ENCODE peak calls at places on chromosomes 3 and 15, in seven cellular contexts. J is PC-9; E is fibroblast of lung; Z is AG04450; F is heart right ventricle; T is naive thymus-derived CD4-positive, alpha-beta T cell; X is stomach. U is an unnamed sample.

GRCh38 chr15:60660290-60661051 is 181.5 kb upstream of the ICE2 start:
- DNase-seq in J (peak), E (peak), Z (no peak), F (no peak), T (no peak), X (no peak), U (no peak)

GRCh38 chr3:168077091-168077490 is 18.6 kb downstream of the GOLIM4 start:
- DNase-seq in J (no peak), E (no peak), Z (no peak), F (no peak), T (no peak), X (no peak), U (no peak)

GRCh38 chr3:17625111-17625510 is 117.3 kb downstream of the TBC1D5 start:
- DNase-seq in J (no peak), E (no peak), Z (no peak), F (no peak), T (no peak), X (no peak), U (no peak)

GRCh38 chr3:154214320-154214719 is 93.1 kb downstream of the ARHGEF26 start:
- DNase-seq in J (no peak), E (no peak), Z (no peak), F (no peak), T (no peak), X (no peak), U (no peak)

GRCh38 chr3:128415773-128416577 is 50.7 kb downstream of the DNAJB8 start:
- DNase-seq in J (no peak), E (no peak), Z (no peak), F (no peak), T (no peak), X (no peak), U (no peak)

GRCh38 chr3:8603115-8603710 is 41.4 kb downstream of the SSUH2 start:
- DNase-seq in J (no peak), E (no peak), Z (no peak), F (no peak), T (no peak), X (peak), U (no peak)

GRCh38 chr3:158950131-158950901 is 148.5 kb downstream of the MFSD1 start:
- DNase-seq in J (no peak), E (no peak), Z (no peak), F (no peak), T (no peak), X (no peak), U (no peak)

GRCh38 chr3:81581966-81582599 is 179.4 kb downstream of the GBE1 start:
- DNase-seq in J (no peak), E (peak), Z (peak), F (no peak), T (no peak), X (peak), U (no peak)

GRCh38 chr3:125045965-125046364 is 9.8 kb downstream of the HEG1 start:
- DNase-seq in J (no peak), E (peak), Z (no peak), F (no peak), T (no peak), X (no peak), U (no peak)

GRCh38 chr15:48582472-48583235 is 62.9 kb downstream of the FBN1 start:
- DNase-seq in J (no peak), E (peak), Z (peak), F (no peak), T (no peak), X (no peak), U (no peak)

GRCh38 chr3:10242182-10243065 is 5.8 kb upstream of the TATDN2 start:
- DNase-seq in J (no peak), E (no peak), Z (no peak), F (no peak), T (peak), X (no peak), U (no peak)

GRCh38 chr15:31556494-31557150 is 230.0 kb downstream of the KLF13 start:
- DNase-seq in J (no peak), E (no peak), Z (no peak), F (no peak), T (no peak), X (no peak), U (no peak)

GRCh38 chr3:150105025-150105424 is 134.3 kb upstream of the PFN2 start:
- DNase-seq in J (no peak), E (no peak), Z (no peak), F (no peak), T (no peak), X (no peak), U (no peak)

GRCh38 chr3:133933097-133934024 is 37.7 kb upstream of the RAB6B start:
- DNase-seq in J (no peak), E (no peak), Z (no peak), F (no peak), T (no peak), X (no peak), U (no peak)

GRCh38 chr15:61195116-61196002 is 33.7 kb downstream of the RORA start:
- DNase-seq in J (no peak), E (peak), Z (no peak), F (no peak), T (no peak), X (no peak), U (no peak)

DNA sequence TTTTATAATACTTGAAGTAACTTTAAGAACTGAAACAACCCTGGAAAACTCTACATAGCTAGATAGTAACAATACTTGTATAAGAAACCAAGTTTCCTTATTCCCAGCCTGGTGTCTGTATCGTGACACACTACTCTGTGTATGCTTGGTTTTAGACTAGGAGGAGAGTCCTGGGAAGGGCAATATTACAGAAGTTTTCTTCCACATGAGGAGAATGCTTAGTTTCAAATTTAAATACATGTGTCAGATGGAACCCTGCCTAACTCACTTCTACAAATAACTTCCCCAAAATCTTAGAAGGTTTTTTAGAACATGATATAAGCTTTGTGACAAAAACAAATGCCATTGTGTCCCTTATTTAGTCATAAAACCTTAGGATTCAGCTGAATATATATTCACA is 7.2 kb upstream of the IL20RB start:
- DNase-seq in J (no peak), E (no peak), Z (no peak), F (no peak), T (no peak), X (no peak), U (no peak)
- H3K27ac ChIP-seq in J (no peak), E (no peak), Z (no peak), F (no peak), T (no peak), X (no peak), U (no peak)

GRCh38 chr3:54625805-54626787 is 301.8 kb downstream of the LRTM1 start:
- DNase-seq in J (no peak), E (no peak), Z (no peak), F (no peak), T (no peak), X (no peak), U (no peak)

GRCh38 chr3:54631507-54632280 is 296.2 kb downstream of the LRTM1 start:
- DNase-seq in J (no peak), E (no peak), Z (no peak), F (no peak), T (no peak), X (no peak), U (no peak)

GRCh38 chr3:54630111-54630623 is 297.7 kb downstream of the LRTM1 start:
- DNase-seq in J (no peak), E (no peak), Z (no peak), F (no peak), T (no peak), X (no peak), U (no peak)

GRCh38 chr3:54632281-54632665 is 295.6 kb downstream of the LRTM1 start:
- DNase-seq in J (no peak), E (no peak), Z (no peak), F (no peak), T (no peak), X (no peak), U (no peak)

GRCh38 chr3:54628888-54629368 is 298.9 kb downstream of the LRTM1 start:
- DNase-seq in J (no peak), E (no peak), Z (no peak), F (no peak), T (no peak), X (no peak), U (no peak)
- H3K27ac ChIP-seq in J (no peak), E (no peak), Z (no peak), F (no peak), T (no peak), X (no peak), U (no peak)

DNA sequence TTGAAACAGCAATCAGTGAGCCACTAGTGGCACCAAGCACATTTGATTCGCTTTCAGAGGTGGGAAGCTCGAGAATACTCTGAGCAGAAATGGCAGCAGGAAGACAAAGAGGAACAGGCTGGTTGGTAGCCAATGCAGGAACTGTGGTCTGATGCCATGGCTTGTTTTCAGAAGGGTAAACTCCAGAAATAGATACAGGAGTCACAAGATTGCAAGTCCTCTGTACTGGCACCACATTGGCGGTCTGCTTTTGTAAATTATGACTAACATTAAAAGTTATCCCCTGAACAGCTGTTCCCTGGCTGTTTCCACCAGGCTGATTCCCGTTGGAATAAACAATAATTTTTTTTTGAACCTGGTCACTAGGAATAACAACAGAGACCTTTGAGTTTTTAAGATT is 35.5 kb downstream of the USF3 start:
- DNase-seq in J (no peak), E (peak), Z (peak), F (no peak), T (no peak), X (no peak), U (no peak)
- H3K27ac ChIP-seq in J (no peak), E (peak), Z (peak), F (peak), T (no peak), X (peak), U (no peak)

DNA sequence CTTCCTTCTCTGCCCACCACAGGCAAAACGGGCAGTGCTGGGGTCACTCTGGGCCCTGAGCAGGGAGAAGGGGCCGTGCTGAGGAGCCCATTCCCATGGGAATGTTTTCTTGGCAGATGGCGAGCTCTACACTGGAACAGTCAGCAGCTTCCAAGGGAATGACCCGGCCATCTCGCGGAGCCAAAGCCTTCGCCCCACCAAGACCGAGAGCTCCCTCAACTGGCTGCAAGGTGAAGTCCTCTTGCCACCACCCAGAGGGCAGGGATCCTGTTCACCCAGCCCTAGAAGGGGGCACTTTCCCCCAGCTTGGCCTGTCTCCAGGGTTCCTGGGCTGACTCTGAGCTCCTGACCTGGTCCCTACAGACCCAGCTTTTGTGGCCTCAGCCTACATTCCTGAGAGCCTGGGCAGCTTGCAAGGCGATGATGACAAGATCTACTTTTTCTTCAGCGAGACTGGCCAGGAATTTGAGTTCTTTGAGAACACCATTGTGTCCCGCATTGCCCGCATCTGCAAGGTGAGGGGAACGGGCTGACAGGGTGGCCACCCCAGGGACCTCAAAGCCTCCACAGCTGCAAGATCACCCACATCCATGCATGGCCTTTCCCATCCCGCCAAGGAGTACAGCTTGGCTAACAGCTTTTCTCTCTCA is 12.4 kb downstream of the CIB1 start:
- DNase-seq in J (peak), E (peak), Z (peak), F (peak), T (no peak), X (peak), U (peak)
- H3K27ac ChIP-seq in J (no peak), E (no peak), Z (peak), F (peak), T (no peak), X (peak), U (peak)

GRCh38 chr3:195847061-195847950 is 35.6 kb upstream of the MUC4 start:
- DNase-seq in J (peak), E (peak), Z (no peak), F (no peak), T (no peak), X (peak), U (no peak)
- H3K27ac ChIP-seq in J (peak), E (no peak), Z (no peak), F (no peak), T (no peak), X (peak), U (no peak)

GRCh38 chr3:5198313-5198677 is 10.8 kb downstream of the EDEM1 start:
- DNase-seq in J (no peak), E (no peak), Z (no peak), F (no peak), T (no peak), X (no peak), U (no peak)

GRCh38 chr3:5198986-5199731 is 11.7 kb downstream of the EDEM1 start:
- DNase-seq in J (no peak), E (no peak), Z (no peak), F (no peak), T (no peak), X (no peak), U (no peak)

GRCh38 chr3:5197022-5197421 is 9.5 kb downstream of the EDEM1 start:
- DNase-seq in J (peak), E (peak), Z (no peak), F (no peak), T (no peak), X (no peak), U (no peak)

GRCh38 chr3:5195605-5196004 is 8.1 kb downstream of the EDEM1 start:
- DNase-seq in J (no peak), E (no peak), Z (no peak), F (no peak), T (no peak), X (no peak), U (no peak)

DNA sequence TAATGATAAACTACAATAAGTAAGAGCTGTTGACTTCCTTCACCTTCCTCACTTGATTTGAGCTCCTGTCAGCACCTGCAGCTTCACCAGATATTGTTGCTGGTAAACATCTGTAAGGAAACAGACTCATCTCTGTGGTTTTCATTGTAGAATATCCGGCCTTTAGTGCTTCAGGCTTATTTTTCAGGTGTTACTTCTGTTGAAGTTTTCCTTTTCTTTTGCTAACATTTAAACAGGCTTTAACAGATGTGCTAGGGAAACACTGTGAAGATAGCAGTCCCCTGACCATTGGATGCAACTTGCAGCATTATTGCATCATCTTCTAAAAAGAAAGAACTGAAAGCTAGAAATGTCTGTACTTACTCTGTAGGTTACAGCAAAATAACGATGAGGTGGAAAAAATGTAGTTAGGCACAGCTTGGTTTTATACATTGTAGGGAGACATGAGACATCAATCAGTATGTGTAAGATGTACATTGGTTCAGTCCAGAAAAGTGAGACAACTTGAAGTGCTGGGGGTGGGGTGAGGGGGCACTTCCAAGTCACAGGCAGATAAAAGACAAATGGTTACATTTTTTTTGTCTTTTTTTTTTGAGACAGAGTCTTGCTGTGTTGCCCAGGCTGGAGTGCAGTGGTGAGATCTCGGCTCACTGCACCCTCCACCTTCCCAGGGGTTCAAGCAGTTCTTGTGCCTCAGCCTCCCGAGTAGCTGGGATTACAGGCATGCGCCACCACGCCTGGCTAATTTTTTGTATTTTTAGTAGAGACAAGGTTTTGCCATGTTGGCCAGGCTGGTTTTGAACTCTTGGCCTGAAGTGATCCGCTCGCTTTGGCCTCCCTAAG is 10.2 kb downstream of the EDEM1 start:
- DNase-seq in J (no peak), E (peak), Z (no peak), F (no peak), T (peak), X (no peak), U (no peak)
- H3K27ac ChIP-seq in J (peak), E (peak), Z (peak), F (no peak), T (peak), X (peak), U (no peak)